ENCODE peak calls at places on chromosomes 16 and 17, in five cellular contexts. I, Y, V, O and A are unnamed samples.

GRCh38 chr16:81292936-81293335 is 21.8 kb upstream of the GAN start:
- DNase-seq in O (no peak), I (no peak), V (no peak), Y (no peak), A (no peak)

GRCh38 chr16:23141959-23142740 is 7.1 kb downstream of the USP31 start:
- DNase-seq in Y (no peak), I (no peak), V (no peak), O (no peak), A (peak)

GRCh38 chr16:81697321-81697885 is 81.7 kb upstream of the PLCG2 start:
- DNase-seq in O (peak), I (peak), Y (no peak), V (peak), A (peak)

GRCh38 chr17:57940653-57941329 is 14.4 kb downstream of the CUEDC1 start:
- DNase-seq in V (no peak), O (no peak), Y (peak), I (no peak), A (no peak)

GRCh38 chr16:27270389-27270788 is 1.8 kb upstream of the NSMCE1 start:
- DNase-seq in Y (no peak), I (no peak), O (no peak), V (no peak), A (no peak)

GRCh38 chr17:60941028-60941427 is 263.4 kb downstream of the BCAS3 start:
- DNase-seq in Y (no peak), V (no peak), O (no peak), I (no peak), A (no peak)

GRCh38 chr17:55187371-55187770 is 77.4 kb upstream of the HLF start:
- DNase-seq in I (no peak), O (no peak), Y (no peak), V (no peak), A (no peak)

GRCh38 chr17:31672161-31672819 is 186.8 kb downstream of the COPRS start:
- DNase-seq in V (no peak), O (no peak), I (no peak), Y (no peak), A (no peak)

GRCh38 chr16:64900029-64900428 is 221.8 kb downstream of the CDH11 start:
- DNase-seq in V (no peak), I (no peak), Y (no peak), O (no peak), A (no peak)

GRCh38 chr16:80158766-80159165 is 382.0 kb upstream of the DYNLRB2 start:
- DNase-seq in V (no peak), O (no peak), Y (no peak), I (no peak), A (no peak)

GRCh38 chr16:31876955-31877828 is 3.6 kb downstream of the ZNF267 start:
- DNase-seq in I (no peak), Y (peak), O (no peak), V (no peak), A (peak)

GRCh38 chr17:58531122-58531521 is 16.7 kb upstream of the MTMR4 start:
- DNase-seq in O (no peak), V (no peak), I (no peak), Y (no peak), A (no peak)

GRCh38 chr16:30697264-30698138 is 1.5 kb upstream of the SRCAP start:
- DNase-seq in Y (no peak), V (no peak), I (peak), O (peak), A (no peak)

GRCh38 chr17:19398301-19399181 is 11.6 kb upstream of the MFAP4 start:
- DNase-seq in Y (no peak), V (no peak), I (no peak), O (no peak), A (no peak)

GRCh38 chr16:84027607-84028006 is 15.0 kb downstream of the SLC38A8 start:
- DNase-seq in I (no peak), Y (no peak), V (no peak), O (no peak), A (no peak)

GRCh38 chr17:156094-156621 is 18.8 kb downstream of the SCGB1C2 start:
- DNase-seq in I (no peak), V (no peak), Y (no peak), O (no peak), A (no peak)

GRCh38 chr17:49851387-49852291 is 3.8 kb upstream of the TAC4 start:
- DNase-seq in I (no peak), V (peak), O (peak), Y (no peak), A (peak)

GRCh38 chr17:10875984-10876555 is 38.2 kb upstream of the PIRT start:
- DNase-seq in V (peak), Y (no peak), O (peak), I (no peak), A (peak)

GRCh38 chr17:57880086-57880456 is 30.2 kb upstream of the MRPS23 start:
- DNase-seq in V (no peak), Y (no peak), I (no peak), O (no peak), A (no peak)

GRCh38 chr17:69047368-69048263 is 13.1 kb downstream of the ABCA9 start:
- DNase-seq in Y (no peak), V (no peak), O (no peak), I (no peak), A (peak)

GRCh38 chr16:24539850-24540484 is 601 bp downstream of the RBBP6 start:
- DNase-seq in V (no peak), Y (no peak), O (peak), I (no peak), A (no peak)

GRCh38 chr17:43517161-43517560 is 29.0 kb downstream of the ETV4 start:
- DNase-seq in V (no peak), Y (peak), O (no peak), I (no peak), A (no peak)

GRCh38 chr16:57244463-57244766 is 644 bp upstream of the ARL2BP start:
- DNase-seq in O (no peak), V (no peak), Y (no peak), I (no peak), A (no peak)

GRCh38 chr16:12160249-12160648 is 183.7 kb downstream of the SNX29 start:
- DNase-seq in Y (no peak), V (no peak), I (no peak), O (no peak), A (no peak)

GRCh38 chr16:46859719-46860152 is 24.4 kb upstream of the GPT2 start:
- DNase-seq in O (no peak), I (no peak), Y (no peak), V (no peak), A (peak)

GRCh38 chr16:65125322-65125721 is 3.5 kb upstream of the CDH11 start:
- DNase-seq in Y (no peak), V (no peak), I (no peak), O (no peak), A (peak)

GRCh38 chr16:46932802-46933201 is 40.7 kb downstream of the DNAJA2 start:
- DNase-seq in Y (no peak), O (no peak), I (peak), V (peak), A (no peak)

DNA sequence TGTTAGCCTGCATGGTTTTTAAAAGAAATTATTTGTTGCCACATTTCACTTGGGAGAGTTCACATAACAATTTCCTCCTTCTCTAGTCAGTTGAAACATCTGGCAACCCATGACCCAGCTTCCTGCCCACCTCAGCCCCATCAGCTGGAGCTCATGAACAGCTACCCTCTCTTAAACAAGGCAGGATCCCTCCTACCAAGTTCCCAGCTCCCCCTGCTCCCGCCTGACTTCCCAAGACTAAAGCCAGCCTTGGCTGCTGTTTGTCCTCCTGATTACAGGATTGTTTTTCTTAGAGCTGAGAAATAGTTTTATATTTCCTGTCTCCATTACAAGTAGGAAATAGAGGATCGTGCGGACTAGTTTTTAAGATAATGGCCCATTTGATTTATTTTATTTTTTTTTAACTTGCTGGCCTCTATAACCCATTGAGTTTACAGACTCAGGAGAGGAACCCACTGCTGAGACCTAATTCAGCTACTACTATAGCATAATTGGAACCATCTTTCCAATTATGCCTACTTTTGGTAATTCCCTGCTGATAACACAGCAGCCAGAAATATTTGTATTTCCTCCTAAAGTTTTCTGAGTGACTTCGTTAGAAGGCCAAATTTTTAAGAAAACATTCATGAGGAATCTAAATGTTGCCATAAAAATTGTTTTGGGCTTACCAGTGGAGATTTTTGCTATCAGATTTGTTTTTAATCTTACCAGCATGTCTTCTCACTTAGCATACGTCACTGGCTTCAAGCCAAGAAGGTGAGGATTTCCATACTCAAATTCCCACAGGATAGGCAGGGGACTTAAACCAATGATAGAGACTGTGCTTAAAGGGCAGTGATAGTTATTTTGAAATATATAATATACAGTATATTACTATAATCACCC is 90.0 kb downstream of the ELAC2 start:
- DNase-seq in I (no peak), V (no peak), Y (no peak), O (no peak), A (no peak)
- TF ChIP-seq SUZ12 in I (no peak), V (no peak), Y (no peak), O (no peak), A (no peak)

GRCh38 chr16:759110-759910 is 1.2 kb upstream of the MSLN start:
- DNase-seq in I (no peak), Y (no peak), V (no peak), O (no peak), A (no peak)

GRCh38 chr16:761580-761979 is 1.0 kb downstream of the MSLN start:
- DNase-seq in Y (no peak), O (no peak), V (no peak), I (no peak), A (no peak)

GRCh38 chr16:760065-760464 is 469 bp upstream of the MSLN start:
- DNase-seq in V (no peak), Y (no peak), O (no peak), I (no peak), A (no peak)

GRCh38 chr16:762049-762513 is 1.5 kb downstream of the MSLN start:
- DNase-seq in I (no peak), V (no peak), O (no peak), Y (no peak), A (no peak)

DNA sequence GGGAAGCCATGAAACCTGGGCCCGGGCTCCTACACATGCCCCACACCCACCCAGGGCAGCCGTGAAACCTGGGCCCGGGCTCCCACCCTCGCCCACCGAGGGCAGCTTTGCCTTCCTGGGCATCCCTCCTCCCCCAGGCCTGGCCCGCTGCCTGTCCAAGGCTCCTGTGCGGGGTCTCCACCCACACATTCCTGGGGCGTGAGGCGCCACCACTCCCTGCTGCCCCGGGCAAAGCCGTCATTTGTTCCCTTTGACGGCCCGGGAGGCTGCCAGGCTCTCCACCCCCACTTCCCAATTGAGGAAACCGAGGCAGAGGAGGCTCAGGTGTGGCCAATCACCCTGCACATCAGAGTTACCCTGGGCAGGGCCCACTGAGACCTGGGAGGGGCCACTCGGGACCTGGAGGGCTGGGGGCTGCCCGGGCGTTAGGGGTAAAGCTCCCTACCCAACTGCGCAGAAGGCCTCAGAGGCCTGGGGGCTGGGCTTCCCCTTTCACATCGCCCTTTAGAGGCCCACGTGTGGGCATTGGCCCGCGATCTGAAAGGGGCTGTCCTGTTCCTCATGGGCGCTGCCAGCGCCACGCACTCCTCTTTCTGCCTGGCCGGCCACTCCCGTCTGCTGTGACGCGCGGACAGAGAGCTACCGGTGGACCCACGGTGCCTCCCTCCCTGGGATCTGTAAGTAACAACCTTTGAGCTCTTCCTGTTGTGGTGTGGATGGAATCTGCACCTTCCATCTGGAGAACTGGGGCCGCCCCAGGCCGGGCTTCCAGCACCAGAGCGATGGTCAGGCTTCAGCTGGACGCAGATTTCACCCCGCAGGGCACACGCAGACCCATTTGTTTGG is at the start of gene MSLN:
- DNase-seq in V (no peak), I (no peak), O (no peak), Y (no peak), A (peak)
- TF ChIP-seq SUZ12 in V (no peak), I (no peak), O (no peak), Y (no peak), A (no peak)

GRCh38 chr16:70635356-70636016 is 10.9 kb upstream of the IL34 start:
- DNase-seq in O (no peak), I (no peak), Y (no peak), V (peak), A (no peak)
- TF ChIP-seq SUZ12 in O (no peak), I (no peak), Y (no peak), V (no peak), A (no peak)

GRCh38 chr16:85822145-85822544 is 22.6 kb downstream of the COX4I1 start:
- DNase-seq in I (no peak), V (no peak), Y (no peak), O (no peak), A (no peak)

GRCh38 chr16:85820604-85821372 is 21.3 kb downstream of the COX4I1 start:
- DNase-seq in Y (no peak), V (no peak), I (no peak), O (no peak), A (no peak)

GRCh38 chr16:85823328-85823920 is 23.9 kb downstream of the COX4I1 start:
- DNase-seq in Y (no peak), V (no peak), O (no peak), I (no peak), A (no peak)

GRCh38 chr16:85819711-85820110 is 20.2 kb downstream of the COX4I1 start:
- DNase-seq in Y (no peak), I (no peak), V (no peak), O (no peak), A (no peak)

GRCh38 chr16:85821441-85821901 is 22.0 kb downstream of the COX4I1 start:
- DNase-seq in O (peak), I (peak), V (peak), Y (peak), A (peak)
- TF ChIP-seq SUZ12 in O (no peak), I (no peak), V (no peak), Y (no peak), A (no peak)

DNA sequence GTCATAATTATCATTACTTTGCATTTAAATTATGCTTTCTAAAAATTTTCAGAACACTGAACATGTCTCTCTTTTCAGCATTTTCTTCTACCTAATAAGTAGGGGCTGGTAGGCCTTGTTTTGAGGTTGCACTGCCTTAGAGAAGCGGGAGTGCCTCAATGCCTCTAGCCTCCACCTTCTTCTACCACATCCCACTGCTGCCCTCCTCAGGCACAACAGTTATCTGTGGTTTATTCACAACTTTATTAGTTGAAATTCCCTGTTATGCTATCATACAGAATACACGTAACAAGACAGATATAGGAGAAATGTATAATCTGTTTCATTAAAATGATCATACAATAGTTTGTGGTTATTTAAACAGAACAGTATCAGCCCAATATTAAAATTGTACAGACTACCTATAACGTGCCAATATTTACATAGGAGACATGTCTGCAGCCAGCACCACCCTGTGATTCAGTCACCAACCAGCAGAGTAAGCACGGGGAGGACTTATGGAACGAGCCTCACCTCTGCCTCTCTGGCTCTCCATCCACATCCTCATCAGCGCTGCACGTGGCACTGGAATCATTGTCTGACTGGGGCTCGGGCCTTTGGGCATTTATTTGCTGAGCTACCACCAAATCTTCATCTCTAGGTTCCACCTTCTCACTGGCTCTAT is 101.2 kb downstream of the TTC19 start:
- DNase-seq in I (no peak), V (no peak), O (no peak), Y (no peak), A (no peak)
- TF ChIP-seq SUZ12 in I (no peak), V (no peak), O (no peak), Y (no peak), A (no peak)

GRCh38 chr17:50919321-50920040 is 53.3 kb upstream of the TOB1 start:
- DNase-seq in V (peak), O (peak), Y (no peak), I (no peak), A (peak)
- TF ChIP-seq SUZ12 in V (no peak), O (no peak), Y (no peak), I (no peak), A (no peak)

DNA sequence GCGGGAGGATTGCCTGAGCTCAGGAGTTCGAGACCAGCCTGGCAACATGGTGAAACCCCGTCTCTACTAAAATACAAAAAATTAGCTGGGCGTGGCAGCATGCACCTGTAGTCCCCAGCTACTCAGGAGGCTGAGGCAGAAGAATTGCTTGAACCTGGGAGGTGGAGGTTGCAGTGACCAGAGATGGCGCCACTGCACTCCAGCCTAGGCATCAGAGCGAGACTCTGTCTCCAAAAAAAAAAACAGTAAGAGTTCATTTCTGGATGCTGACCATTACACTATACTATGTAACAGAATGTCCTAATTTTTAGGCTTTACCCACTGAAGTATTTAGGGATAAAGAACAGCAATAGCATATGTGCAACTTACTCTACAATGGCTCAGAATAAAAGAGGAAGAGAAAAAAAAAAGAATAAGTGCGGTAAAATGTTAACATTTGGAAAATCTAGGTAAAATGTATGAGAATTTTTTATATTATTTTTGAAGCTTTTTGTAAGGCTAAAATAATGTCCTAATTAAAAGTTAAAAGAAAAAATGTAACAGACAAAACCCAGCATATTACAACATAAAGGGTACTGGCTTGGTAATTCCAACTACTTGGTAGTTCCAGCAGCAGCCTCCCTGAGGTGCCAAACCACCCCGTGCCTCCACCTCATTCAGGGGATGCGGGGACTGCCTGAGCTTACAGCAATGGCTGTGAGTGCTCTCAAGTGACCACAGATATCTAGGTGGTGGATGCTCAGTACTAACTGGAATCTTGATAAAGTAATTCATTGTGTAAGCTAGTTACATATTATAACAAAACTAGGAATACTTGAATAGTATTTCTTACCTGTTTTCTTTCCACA is 10.9 kb downstream of the COPS3 start:
- DNase-seq in O (no peak), V (peak), I (no peak), Y (no peak), A (peak)
- TF ChIP-seq SUZ12 in O (no peak), V (no peak), I (no peak), Y (no peak), A (no peak)

DNA sequence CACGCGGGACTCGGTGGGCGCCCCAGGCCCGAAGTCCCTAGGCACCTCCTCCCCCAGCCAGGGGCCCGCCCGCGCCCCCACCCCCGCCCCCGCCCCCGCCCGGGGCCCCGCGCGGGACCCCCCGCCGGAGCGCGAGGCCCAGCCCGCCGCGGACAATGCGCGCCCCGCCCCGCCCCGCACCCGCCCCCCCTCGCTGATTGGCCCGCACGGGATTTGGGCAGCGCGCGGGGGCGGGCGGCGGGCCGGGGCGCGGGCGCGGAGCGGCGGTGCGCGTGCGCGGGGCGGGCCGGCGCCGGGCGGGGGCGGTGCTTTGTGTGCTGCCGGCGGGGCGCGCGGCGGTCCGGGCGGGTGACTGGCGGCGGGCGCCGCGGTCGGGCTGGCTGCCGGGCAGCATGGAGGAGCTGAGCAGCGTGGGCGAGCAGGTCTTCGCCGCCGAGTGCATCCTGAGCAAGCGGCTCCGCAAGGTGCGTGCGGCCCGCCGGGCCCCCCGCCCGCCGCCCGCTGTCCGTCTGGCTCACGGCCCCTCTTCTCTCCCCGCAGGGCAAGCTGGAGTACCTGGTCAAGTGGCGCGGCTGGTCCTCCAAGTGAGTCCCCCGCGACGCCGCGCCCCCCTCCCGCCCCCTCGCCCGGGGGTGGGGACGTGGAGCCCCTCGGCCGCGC is at the start of gene CBX2:
- DNase-seq in V (no peak), I (no peak), O (peak), Y (no peak), A (peak)
- TF ChIP-seq SUZ12 in V (no peak), I (no peak), O (no peak), Y (no peak), A (no peak)